ENCODE peak calls at places on chromosomes 11 and 22, in seven cellular contexts. X is upper lobe of right lung, D is testis, M is mammary epithelial cell, R is lower lobe of right lung, V is tibial nerve, S is endothelial cell of umbilical vein. Z is an unnamed sample.

GRCh38 chr22:45507798-45508197 is 5.1 kb downstream of the FBLN1 start:
- DNase-seq in X (no peak), D (no peak), M (no peak), R (no peak), V (no peak), S (no peak), Z (no peak)

GRCh38 chr11:9784602-9785315 is 120.9 kb downstream of the SWAP70 start:
- DNase-seq in X (no peak), D (no peak), M (no peak), R (no peak), V (no peak), S (no peak), Z (peak; percentile 21)

GRCh38 chr11:41461057-41461681 is 1.7 kb upstream of the LRRC4C start:
- DNase-seq in X (no peak), D (no peak), M (peak; percentile 9), R (no peak), V (peak; percentile 7), S (peak; percentile 16), Z (no peak)

GRCh38 chr11:84720706-84721402 is 906.3 kb downstream of the DLG2 start:
- DNase-seq in X (peak; percentile 69), D (peak; percentile 34), M (no peak), R (peak; percentile 51), V (peak; percentile 11), S (no peak), Z (peak; percentile 58)

GRCh38 chr22:37079668-37080171 is 28.2 kb downstream of the KCTD17 start:
- DNase-seq in X (no peak), D (peak; percentile 15), M (no peak), R (peak; percentile 58), V (no peak), S (peak; percentile 55), Z (no peak)

GRCh38 chr11:11335043-11335442 is 18.0 kb downstream of the CSNK2A3 start:
- DNase-seq in X (no peak), D (no peak), M (no peak), R (no peak), V (no peak), S (no peak), Z (no peak)

GRCh38 chr11:27205779-27206549 is 157.1 kb downstream of the CCDC34 start:
- DNase-seq in X (no peak), D (no peak), M (no peak), R (no peak), V (no peak), S (no peak), Z (no peak)

GRCh38 chr11:117662255-117662654 is 134.8 kb downstream of the DSCAML1 start:
- DNase-seq in X (no peak), D (no peak), M (no peak), R (no peak), V (no peak), S (no peak), Z (no peak)

GRCh38 chr11:6307879-6308278 is 12.4 kb downstream of the CAVIN3 start:
- DNase-seq in X (no peak), D (no peak), M (no peak), R (no peak), V (no peak), S (no peak), Z (no peak)

GRCh38 chr11:13287681-13288080 is 10.1 kb downstream of the BMAL1 start:
- DNase-seq in X (no peak), D (no peak), M (no peak), R (no peak), V (no peak), S (no peak), Z (no peak)

GRCh38 chr22:31075961-31076360 is 5.2 kb upstream of the SMTN start:
- DNase-seq in X (peak; percentile 78), D (peak; percentile 88), M (no peak), R (peak; percentile 69), V (peak; percentile 67), S (no peak), Z (peak; percentile 90)

GRCh38 chr11:2807276-2807681 is 78.3 kb downstream of the CDKN1C start:
- DNase-seq in X (peak; percentile 90), D (peak; percentile 78), M (no peak), R (peak; percentile 84), V (peak; percentile 85), S (peak; percentile 26), Z (peak; percentile 76)

GRCh38 chr11:123246749-123247497 is 51.9 kb upstream of the CLMP start:
- DNase-seq in X (peak; percentile 88), D (peak; percentile 93), M (peak; percentile 59), R (peak; percentile 85), V (peak; percentile 82), S (peak; percentile 68), Z (peak; percentile 86)

GRCh38 chr11:119249671-119250010 is 43.5 kb downstream of the CBL start:
- DNase-seq in X (no peak), D (no peak), M (no peak), R (no peak), V (no peak), S (no peak), Z (no peak)

GRCh38 chr11:77299528-77299993 is 1.9 kb downstream of the GDPD4 start:
- DNase-seq in X (no peak), D (no peak), M (peak; percentile 78), R (no peak), V (no peak), S (no peak), Z (no peak)

GRCh38 chr11:16945671-16946469 is 68.3 kb downstream of the PLEKHA7 start:
- DNase-seq in X (peak; percentile 77), D (peak; percentile 83), M (peak; percentile 65), R (peak; percentile 58), V (peak; percentile 21), S (peak; percentile 34), Z (peak; percentile 26)

GRCh38 chr11:8384199-8384821 is 120.6 kb upstream of the LMO1 start:
- DNase-seq in X (peak; percentile 78), D (peak; percentile 91), M (no peak), R (peak; percentile 67), V (no peak), S (peak; percentile 9), Z (no peak)
- TF ChIP-seq CTCF in X (no peak), D (peak; percentile 20), M (no peak), R (no peak), V (no peak), S (peak; percentile 11), Z (no peak)

DNA sequence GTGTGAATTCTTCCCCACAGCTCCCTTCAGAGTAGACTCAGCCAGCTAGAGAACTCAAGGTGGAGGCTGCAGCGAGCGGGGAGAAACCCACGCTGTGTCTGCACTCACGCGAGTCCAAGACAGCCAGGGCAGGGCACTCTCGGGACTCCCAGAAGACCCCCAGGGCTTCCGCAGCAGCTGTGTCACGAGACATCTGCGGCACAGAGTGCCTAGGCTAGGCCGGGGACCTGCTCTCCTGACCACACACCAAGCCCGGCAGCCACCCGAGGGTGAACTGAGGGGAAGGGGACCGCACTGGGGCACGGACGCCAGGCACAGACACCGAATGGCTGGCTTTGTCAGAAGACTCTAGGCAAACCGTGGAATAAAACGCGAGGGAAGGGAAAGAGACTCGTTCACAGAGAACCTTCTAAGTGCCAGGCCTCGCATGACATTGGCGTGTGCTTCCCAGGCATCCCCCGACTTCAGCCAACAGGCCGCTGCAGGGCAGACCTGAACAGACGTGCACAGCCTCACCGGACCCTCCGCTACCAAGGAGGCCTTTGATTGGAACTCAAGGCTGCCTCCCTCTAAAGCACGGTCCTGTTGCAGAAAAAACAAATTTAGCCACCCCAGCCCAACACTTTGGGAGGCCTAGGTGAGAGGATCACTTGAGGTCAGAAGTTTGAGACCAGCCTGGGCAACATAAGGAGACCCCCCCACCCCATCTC is 18.2 kb upstream of the MOB2 start:
- DNase-seq in X (no peak), D (no peak), M (no peak), R (peak; percentile 39), V (no peak), S (no peak), Z (no peak)
- H3K27ac ChIP-seq in X (no peak overlapping the region), D (no peak overlapping the region), M (no peak overlapping the region), R (no peak overlapping the region), V (no peak overlapping the region), S (no peak overlapping the region), Z (no peak overlapping the region)

GRCh38 chr11:69639843-69640242 is 1.1 kb upstream of the CCND1 start:
- DNase-seq in X (no peak), D (no peak), M (no peak), R (no peak), V (no peak), S (no peak), Z (no peak)
- H3K4me3 ChIP-seq in X (peak overlapping the region; percentile 75), D (no peak overlapping the region), M (peak overlapping the region; percentile 74), R (peak overlapping the region; percentile 80), V (peak overlapping the region; percentile 64), S (peak overlapping the region; percentile 63), Z (peak overlapping the region; percentile 80)

GRCh38 chr22:22556995-22557925 is 1.8 kb downstream of the PRAME start:
- DNase-seq in X (no peak), D (peak; percentile 48), M (no peak), R (no peak), V (no peak), S (no peak), Z (no peak)

GRCh38 chr22:22556578-22556977 is 2.5 kb downstream of the PRAME start:
- DNase-seq in X (no peak), D (no peak), M (no peak), R (no peak), V (no peak), S (no peak), Z (no peak)

GRCh38 chr22:22558071-22558971 is 744 bp downstream of the PRAME start:
- DNase-seq in X (no peak), D (peak; percentile 41), M (no peak), R (no peak), V (no peak), S (no peak), Z (no peak)

GRCh38 chr22:22555596-22555995 is 3.5 kb downstream of the PRAME start:
- DNase-seq in X (no peak), D (no peak), M (no peak), R (no peak), V (no peak), S (no peak), Z (no peak)

GRCh38 chr22:22558972-22559603 is at the start of gene PRAME:
- DNase-seq in X (peak; percentile 78), D (peak; percentile 96), M (no peak), R (peak; percentile 75), V (peak; percentile 8), S (peak; percentile 27), Z (no peak)
- TF ChIP-seq CTCF in X (peak; percentile 52), D (peak; percentile 74), M (peak; percentile 9), R (peak; percentile 57), V (peak; percentile 32), S (peak; percentile 79), Z (no peak)

GRCh38 chr22:40043793-40044101 is 49.0 kb downstream of the FAM83F start:
- DNase-seq in X (no peak), D (no peak), M (no peak), R (no peak), V (no peak), S (no peak), Z (no peak)

GRCh38 chr22:40043086-40043485 is 48.3 kb downstream of the FAM83F start:
- DNase-seq in X (no peak), D (peak; percentile 65), M (peak; percentile 41), R (no peak), V (peak; percentile 82), S (no peak), Z (peak; percentile 66)

GRCh38 chr22:40044870-40045834 is 50.4 kb downstream of the FAM83F start:
- DNase-seq in X (peak; percentile 83), D (peak; percentile 68), M (peak; percentile 32), R (peak; percentile 73), V (no peak), S (peak; percentile 47), Z (no peak)

GRCh38 chr22:40044102-40044869 is 49.5 kb downstream of the FAM83F start:
- DNase-seq in X (peak; percentile 97), D (peak; percentile 98), M (peak; percentile 99), R (peak; percentile 97), V (peak; percentile 99), S (peak; percentile 99), Z (peak; percentile 99)

GRCh38 chr22:40046126-40046525 is 51.4 kb downstream of the FAM83F start:
- DNase-seq in X (no peak), D (no peak), M (no peak), R (no peak), V (no peak), S (no peak), Z (no peak)
- H3K27ac ChIP-seq in X (no peak overlapping the region), D (no peak overlapping the region), M (no peak overlapping the region), R (no peak overlapping the region), V (no peak overlapping the region), S (no peak overlapping the region), Z (no peak overlapping the region)

Z was measured in right atrium auricular region.